ENCODE peak calls at places on chromosomes 13 and 19, in four cellular contexts. P, R, Q and Z are unnamed samples.

GRCh38 chr13:110782185-110782584 is 68.7 kb downstream of the ING1 start:
- DNase-seq in P (no peak), R (no peak), Q (no peak), Z (no peak)

GRCh38 chr13:43154083-43154739 is 130.8 kb downstream of the DNAJC15 start:
- DNase-seq in P (no peak), R (no peak), Q (no peak), Z (no peak)

GRCh38 chr13:113970810-113971470 is 2.9 kb downstream of the C13orf46 start:
- DNase-seq in P (no peak), R (no peak), Q (no peak), Z (no peak)

GRCh38 chr19:8080832-8081231 is 28.3 kb downstream of the CCL25 start:
- DNase-seq in P (no peak), R (no peak), Q (peak; percentile 15), Z (no peak)

GRCh38 chr19:1102407-1103106 is 1.2 kb upstream of the GPX4 start:
- DNase-seq in P (no peak), R (no peak), Q (no peak), Z (no peak)

GRCh38 chr19:16824658-16825311 is 4.4 kb upstream of the SIN3B start:
- DNase-seq in P (no peak), R (no peak), Q (no peak), Z (no peak)

GRCh38 chr19:16896913-16897571 is 8.2 kb downstream of the F2RL3 start:
- DNase-seq in P (no peak), R (peak; percentile 91), Q (peak; percentile 90), Z (peak; percentile 63)

GRCh38 chr19:33008738-33009137 is 36.7 kb downstream of the FAAP24 start:
- DNase-seq in P (no peak), R (no peak), Q (no peak), Z (no peak)

GRCh38 chr13:98997738-98998641 is 20.1 kb upstream of the DOCK9 start:
- DNase-seq in P (peak; percentile 8), R (no peak), Q (no peak), Z (no peak)

GRCh38 chr13:25345555-25345954 is 26.2 kb upstream of the ATP8A2 start:
- DNase-seq in P (no peak), R (no peak), Q (no peak), Z (no peak)